ENCODE peak calls at places on chromosome 9, in six cellular contexts. V, H, Y, F, B and D are unnamed samples.

GRCh38 chr9:76658510-76659231 is 105.6 kb upstream of the PCA3 start:
- DNase-seq in Y (no peak), B (peak; percentile 37), V (peak; percentile 83), F (no peak), H (no peak), D (peak; percentile 36)

GRCh38 chr9:95406114-95406513 is 88.6 kb upstream of the FANCC start:
- DNase-seq in B (no peak), V (peak; percentile 96), H (no peak), Y (no peak), F (no peak), D (no peak)

GRCh38 chr9:12554636-12555035 is 138.5 kb upstream of the TYRP1 start:
- DNase-seq in F (no peak), H (no peak), B (peak; percentile 17), Y (no peak), V (peak; percentile 12), D (no peak)

GRCh38 chr9:79880626-79881025 is 308.9 kb downstream of the TLE4 start:
- DNase-seq in V (no peak), B (no peak), H (no peak), F (no peak), Y (no peak), D (no peak)

GRCh38 chr9:120348951-120349429 is 231.0 kb downstream of the CDK5RAP2 start:
- DNase-seq in B (peak; percentile 62), V (peak; percentile 61), H (no peak), Y (peak; percentile 52), F (no peak), D (peak; percentile 13)

GRCh38 chr9:93136011-93136440 is 2.0 kb upstream of the NINJ1 start:
- DNase-seq in B (peak; percentile 56), Y (peak; percentile 69), F (no peak), H (no peak), V (no peak), D (no peak)

GRCh38 chr9:121360975-121361374 is 9.1 kb downstream of the STOM start:
- DNase-seq in B (no peak), Y (no peak), V (peak; percentile 80), H (no peak), F (no peak), D (no peak)

GRCh38 chr9:4111233-4112000 is 188.5 kb downstream of the GLIS3 start:
- DNase-seq in F (no peak), Y (no peak), V (peak; percentile 42), H (no peak), B (no peak), D (no peak)

GRCh38 chr9:69317081-69317480 is 7.9 kb upstream of the ENTREP1 start:
- DNase-seq in H (no peak), V (no peak), Y (no peak), B (peak; percentile 10), F (no peak), D (no peak)

GRCh38 chr9:78121488-78121887 is 89.9 kb upstream of the GNAQ start:
- DNase-seq in Y (peak; percentile 60), B (peak; percentile 55), F (peak; percentile 54), V (peak; percentile 78), H (peak; percentile 83), D (peak; percentile 34)

GRCh38 chr9:131447148-131447547 is 53.3 kb downstream of the PRRC2B start:
- DNase-seq in Y (no peak), H (no peak), V (no peak), F (no peak), B (no peak), D (no peak)

GRCh38 chr9:125829743-125830142 is 82.6 kb downstream of the PBX3 start:
- DNase-seq in Y (no peak), F (peak; percentile 27), V (peak; percentile 42), B (no peak), H (no peak), D (peak; percentile 39)

GRCh38 chr9:130685104-130685503 is 8.5 kb upstream of the EXOSC2 start:
- DNase-seq in H (no peak), Y (no peak), V (no peak), F (no peak), B (no peak), D (no peak)

GRCh38 chr9:83935276-83935890 is 14.2 kb upstream of the KIF27 start:
- DNase-seq in B (no peak), Y (no peak), H (no peak), V (peak; percentile 76), F (no peak), D (no peak)

GRCh38 chr9:113057193-113057592 is 669 bp upstream of the ZFP37 start:
- DNase-seq in B (peak; percentile 2), V (no peak), F (no peak), H (no peak), Y (no peak), D (no peak)

GRCh38 chr9:19935422-19935821 is 146.6 kb upstream of the SLC24A2 start:
- DNase-seq in H (no peak), B (no peak), Y (no peak), V (no peak), F (no peak), D (no peak)

GRCh38 chr9:536597-537511 is 304.6 kb upstream of the DMRT1 start:
- DNase-seq in Y (no peak), B (no peak), F (no peak), H (no peak), V (no peak), D (no peak)

GRCh38 chr9:71876829-71877228 is 34.2 kb downstream of the ABHD17B start:
- DNase-seq in V (no peak), B (no peak), Y (no peak), H (no peak), F (no peak), D (no peak)

GRCh38 chr9:71884005-71884404 is 27.0 kb downstream of the ABHD17B start:
- DNase-seq in H (no peak), V (no peak), F (no peak), B (no peak), Y (no peak), D (no peak)

GRCh38 chr9:71879644-71880174 is 31.3 kb downstream of the ABHD17B start:
- DNase-seq in B (no peak), Y (no peak), V (no peak), F (no peak), H (no peak), D (no peak)

GRCh38 chr9:71876106-71876505 is 34.9 kb downstream of the ABHD17B start:
- DNase-seq in H (no peak), Y (no peak), V (no peak), F (no peak), B (no peak), D (no peak)

DNA sequence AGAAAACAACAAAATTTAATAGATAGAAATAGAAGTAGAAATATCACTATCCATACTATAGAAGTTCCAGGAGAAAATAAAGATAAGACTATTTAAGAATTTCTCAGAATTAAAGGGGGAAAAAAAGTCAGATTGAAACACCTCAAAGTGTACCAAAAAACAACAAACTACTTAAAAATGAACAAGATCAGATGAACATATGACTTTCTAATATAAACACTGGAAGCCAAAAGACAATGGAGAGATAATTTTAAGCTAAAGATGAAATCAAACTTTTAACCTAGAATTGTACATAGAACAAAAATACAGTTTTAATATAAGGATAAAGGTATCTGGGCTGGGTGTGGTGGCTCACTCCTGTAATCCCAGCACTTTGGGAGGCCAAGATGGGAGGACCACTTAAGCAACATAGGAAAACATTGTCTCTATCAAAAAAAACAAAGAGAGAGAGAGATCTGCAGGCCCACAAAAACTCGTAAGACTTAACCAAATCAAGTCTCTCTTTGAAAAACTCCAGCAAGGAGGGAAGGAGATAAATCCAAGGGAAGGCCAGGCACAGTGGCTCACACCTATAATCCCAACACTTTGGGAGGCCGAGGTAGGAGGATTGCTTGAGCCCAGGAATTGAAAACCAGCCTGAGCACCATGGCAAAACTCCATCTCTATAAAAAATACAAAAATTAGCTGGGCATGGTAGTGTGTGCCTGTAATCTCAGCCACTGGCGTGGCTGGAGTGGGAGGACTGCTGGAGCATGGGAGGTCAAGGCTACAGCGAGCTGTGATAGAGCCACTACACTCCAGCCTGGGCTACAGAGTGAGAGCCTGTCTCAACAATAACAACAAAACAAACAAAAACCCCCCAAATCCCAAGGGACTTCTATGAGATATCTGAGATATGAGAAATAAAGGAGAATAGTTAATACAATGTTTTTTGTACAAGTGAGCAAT is 32.4 kb downstream of the ABHD17B start:
- DNase-seq in V (no peak), Y (no peak), H (no peak), F (no peak), B (no peak), D (no peak)
- H3K9me3 ChIP-seq in V (peaks cover 39% of the 10 kb centered on the region), Y (peaks cover 13% of the 10 kb centered on the region), H (peaks cover 28% of the 10 kb centered on the region), F (no peaks in the 10 kb centered on the region), B (peaks cover 68% of the 10 kb centered on the region), D (peaks cover 33% of the 10 kb centered on the region)

DNA sequence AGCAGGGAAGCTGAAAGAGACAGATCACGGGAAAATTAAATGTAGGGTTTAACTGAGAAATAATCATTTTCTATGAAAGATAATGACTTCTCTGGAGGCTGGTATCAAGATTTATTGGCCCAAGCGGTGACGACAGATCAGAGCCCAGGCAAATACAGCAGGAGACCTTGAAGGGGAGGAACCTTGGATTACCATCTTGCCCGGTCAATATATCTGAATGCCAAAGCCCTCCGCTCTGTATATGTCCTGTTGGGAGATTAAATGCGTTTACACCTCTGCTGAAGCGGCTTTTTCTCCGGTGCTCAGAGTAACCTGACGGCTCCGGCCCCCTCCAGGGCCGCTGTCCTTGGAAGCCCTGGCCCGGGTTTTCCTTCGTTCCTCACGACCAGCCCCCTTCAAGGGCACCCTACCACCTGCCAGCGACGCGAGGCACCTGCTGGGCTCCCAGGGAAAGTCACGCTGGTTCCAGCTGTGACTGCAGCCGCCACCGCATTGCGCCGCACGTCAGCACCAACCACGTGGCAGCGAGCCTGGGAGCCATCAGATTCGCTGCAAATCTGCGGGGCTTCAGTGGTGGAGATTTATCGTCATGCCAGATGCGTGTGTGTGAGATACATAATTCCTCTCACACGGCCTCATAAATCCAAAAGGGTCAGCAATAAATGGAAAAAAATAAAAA is 4.4 kb upstream of the QSOX2 start:
- DNase-seq in F (no peak), V (peak; percentile 29), Y (no peak), H (no peak), B (no peak), D (no peak)
- H3K9me3 ChIP-seq in F (no peaks in the 10 kb centered on the region), V (no peaks in the 10 kb centered on the region), Y (no peaks in the 10 kb centered on the region), H (no peaks in the 10 kb centered on the region), B (no peaks in the 10 kb centered on the region), D (no peaks in the 10 kb centered on the region)

GRCh38 chr9:101403886-101404285 is 5.2 kb downstream of the ZNF189 start:
- DNase-seq in Y (no peak), H (no peak), F (no peak), B (no peak), V (no peak), D (no peak)

GRCh38 chr9:101414839-101415238 is 16.2 kb downstream of the ZNF189 start:
- DNase-seq in B (no peak), Y (no peak), F (no peak), H (no peak), V (no peak), D (no peak)

GRCh38 chr9:101408374-101409078 is 9.9 kb downstream of the ZNF189 start:
- DNase-seq in V (no peak), F (no peak), B (peak; percentile 27), H (no peak), Y (no peak), D (no peak)

DNA sequence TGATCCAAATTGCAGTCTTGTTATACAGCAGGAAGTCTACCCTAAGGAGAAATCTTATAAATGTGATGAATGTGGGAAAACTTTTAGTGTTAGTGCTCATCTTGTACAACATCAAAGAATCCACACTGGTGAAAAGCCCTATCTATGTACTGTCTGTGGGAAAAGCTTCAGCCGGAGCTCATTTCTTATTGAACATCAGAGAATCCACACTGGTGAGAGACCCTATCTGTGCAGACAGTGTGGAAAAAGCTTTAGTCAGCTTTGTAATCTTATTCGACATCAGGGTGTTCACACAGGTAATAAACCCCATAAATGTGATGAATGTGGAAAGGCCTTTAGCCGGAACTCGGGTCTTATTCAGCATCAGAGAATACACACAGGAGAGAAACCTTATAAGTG is 10.4 kb downstream of the ZNF189 start:
- DNase-seq in F (no peak), Y (no peak), H (no peak), V (peak; percentile 12), B (peak; percentile 45), D (no peak)
- H3K9me3 ChIP-seq in F (peaks cover 12% of the 10 kb centered on the region), Y (peaks cover 99% of the 10 kb centered on the region), H (peaks cover 98% of the 10 kb centered on the region), V (peaks cover 88% of the 10 kb centered on the region), B (peaks cover 96% of the 10 kb centered on the region), D (peaks cover 79% of the 10 kb centered on the region)

GRCh38 chr9:40907657-40908624 is 220.5 kb downstream of the FOXD4L6 start:
- DNase-seq in F (no peak), V (no peak), H (no peak), B (no peak), Y (no peak), D (no peak)
- H3K9me3 ChIP-seq in F (peaks cover 4% of the 10 kb centered on the region), V (peaks cover 84% of the 10 kb centered on the region), H (peaks cover 100% of the 10 kb centered on the region), B (peaks cover 84% of the 10 kb centered on the region), Y (peaks cover 89% of the 10 kb centered on the region), D (peaks cover 91% of the 10 kb centered on the region)